ENCODE peak calls at places on chromosomes 16 and 17, in nine cellular contexts. One of them, this sample, is unnamed.

GRCh38 chr17:38341035-38341721 is 2.6 kb downstream of the GPR179 start:
- DNase-seq in naive thymus-derived CD8-positive, alpha-beta T cell: no peak
- DNase-seq in transverse colon: peak; percentile 43
- DNase-seq in iris pigment epithelial cell: no peak
- DNase-seq in right cardiac atrium: peak; percentile 89
- DNase-seq in NCI-H460: no peak
- DNase-seq in Daoy: peak; percentile 28
- DNase-seq in H54: peak; percentile 42
- DNase-seq in hippocampal formation: peak; percentile 73
- DNase-seq in this sample: peak; percentile 75

GRCh38 chr16:85689285-85689949 is 663 bp upstream of the GINS2 start:
- DNase-seq in naive thymus-derived CD8-positive, alpha-beta T cell: no peak
- DNase-seq in transverse colon: no peak
- DNase-seq in iris pigment epithelial cell: no peak
- DNase-seq in right cardiac atrium: no peak
- DNase-seq in NCI-H460: no peak
- DNase-seq in Daoy: no peak
- DNase-seq in H54: no peak
- DNase-seq in hippocampal formation: no peak
- DNase-seq in this sample: no peak

GRCh38 chr17:48540213-48540612 is 4.7 kb downstream of the HOXB2 start:
- DNase-seq in naive thymus-derived CD8-positive, alpha-beta T cell: no peak
- DNase-seq in transverse colon: no peak
- DNase-seq in iris pigment epithelial cell: no peak
- DNase-seq in right cardiac atrium: no peak
- DNase-seq in NCI-H460: no peak
- DNase-seq in Daoy: no peak
- DNase-seq in H54: no peak
- DNase-seq in hippocampal formation: no peak
- DNase-seq in this sample: no peak

GRCh38 chr16:7910116-7910515 is 577.5 kb downstream of the RBFOX1 start:
- DNase-seq in naive thymus-derived CD8-positive, alpha-beta T cell: no peak
- DNase-seq in transverse colon: no peak
- DNase-seq in iris pigment epithelial cell: no peak
- DNase-seq in right cardiac atrium: no peak
- DNase-seq in NCI-H460: no peak
- DNase-seq in Daoy: no peak
- DNase-seq in H54: no peak
- DNase-seq in hippocampal formation: no peak
- DNase-seq in this sample: no peak

GRCh38 chr16:15897834-15898254 is 9.4 kb upstream of the CEP20 start:
- DNase-seq in naive thymus-derived CD8-positive, alpha-beta T cell: no peak
- DNase-seq in transverse colon: no peak
- DNase-seq in iris pigment epithelial cell: peak; percentile 70
- DNase-seq in right cardiac atrium: no peak
- DNase-seq in NCI-H460: no peak
- DNase-seq in Daoy: peak; percentile 59
- DNase-seq in H54: no peak
- DNase-seq in hippocampal formation: no peak
- DNase-seq in this sample: no peak

GRCh38 chr17:40961586-40961985 is 5.2 kb downstream of the KRT39 start:
- DNase-seq in naive thymus-derived CD8-positive, alpha-beta T cell: no peak
- DNase-seq in transverse colon: no peak
- DNase-seq in iris pigment epithelial cell: no peak
- DNase-seq in right cardiac atrium: no peak
- DNase-seq in NCI-H460: no peak
- DNase-seq in Daoy: no peak
- DNase-seq in H54: no peak
- DNase-seq in hippocampal formation: no peak
- DNase-seq in this sample: no peak

GRCh38 chr16:50618238-50618918 is 62.7 kb downstream of the SNX20 start:
- DNase-seq in naive thymus-derived CD8-positive, alpha-beta T cell: no peak
- DNase-seq in transverse colon: no peak
- DNase-seq in iris pigment epithelial cell: no peak
- DNase-seq in right cardiac atrium: peak; percentile 2
- DNase-seq in NCI-H460: no peak
- DNase-seq in Daoy: no peak
- DNase-seq in H54: no peak
- DNase-seq in hippocampal formation: no peak
- DNase-seq in this sample: no peak

GRCh38 chr17:64281962-64282752 is 19.1 kb upstream of the TEX2 start:
- DNase-seq in naive thymus-derived CD8-positive, alpha-beta T cell: peak; percentile 42
- DNase-seq in transverse colon: peak; percentile 45
- DNase-seq in iris pigment epithelial cell: peak; percentile 78
- DNase-seq in right cardiac atrium: peak; percentile 75
- DNase-seq in NCI-H460: peak; percentile 61
- DNase-seq in Daoy: peak; percentile 80
- DNase-seq in H54: peak; percentile 54
- DNase-seq in hippocampal formation: peak; percentile 70
- DNase-seq in this sample: peak; percentile 93

GRCh38 chr16:53566568-53566967 is 63.6 kb upstream of the AKTIP start:
- DNase-seq in naive thymus-derived CD8-positive, alpha-beta T cell: no peak
- DNase-seq in transverse colon: no peak
- DNase-seq in iris pigment epithelial cell: no peak
- DNase-seq in right cardiac atrium: no peak
- DNase-seq in NCI-H460: no peak
- DNase-seq in Daoy: no peak
- DNase-seq in H54: no peak
- DNase-seq in hippocampal formation: no peak
- DNase-seq in this sample: no peak

GRCh38 chr16:11259288-11259621 is 3.3 kb upstream of the SOCS1 start:
- DNase-seq in naive thymus-derived CD8-positive, alpha-beta T cell: no peak
- DNase-seq in transverse colon: peak; percentile 47
- DNase-seq in iris pigment epithelial cell: no peak
- DNase-seq in right cardiac atrium: no peak
- DNase-seq in NCI-H460: no peak
- DNase-seq in Daoy: no peak
- DNase-seq in H54: no peak
- DNase-seq in hippocampal formation: no peak
- DNase-seq in this sample: no peak

GRCh38 chr17:27269201-27269600 is 24.7 kb upstream of the WSB1 start:
- DNase-seq in naive thymus-derived CD8-positive, alpha-beta T cell: no peak
- DNase-seq in transverse colon: no peak
- DNase-seq in iris pigment epithelial cell: no peak
- DNase-seq in right cardiac atrium: no peak
- DNase-seq in NCI-H460: no peak
- DNase-seq in Daoy: no peak
- DNase-seq in H54: no peak
- DNase-seq in hippocampal formation: no peak
- DNase-seq in this sample: no peak

GRCh38 chr17:66551839-66552238 is 249.4 kb downstream of the PRKCA start:
- DNase-seq in naive thymus-derived CD8-positive, alpha-beta T cell: no peak
- DNase-seq in transverse colon: no peak
- DNase-seq in iris pigment epithelial cell: no peak
- DNase-seq in right cardiac atrium: no peak
- DNase-seq in NCI-H460: no peak
- DNase-seq in Daoy: no peak
- DNase-seq in H54: no peak
- DNase-seq in hippocampal formation: no peak
- DNase-seq in this sample: no peak

GRCh38 chr16:3065069-3065741 is at the start of gene IL32:
- DNase-seq in naive thymus-derived CD8-positive, alpha-beta T cell: peak; percentile 50
- DNase-seq in transverse colon: peak; percentile 89
- DNase-seq in iris pigment epithelial cell: peak; percentile 83
- DNase-seq in right cardiac atrium: peak; percentile 85
- DNase-seq in NCI-H460: no peak
- DNase-seq in Daoy: peak; percentile 92
- DNase-seq in H54: peak; percentile 94
- DNase-seq in hippocampal formation: no peak
- DNase-seq in this sample: peak; percentile 94

GRCh38 chr17:9432121-9432866 is 143.3 kb downstream of the STX8 start:
- DNase-seq in naive thymus-derived CD8-positive, alpha-beta T cell: no peak
- DNase-seq in transverse colon: no peak
- DNase-seq in iris pigment epithelial cell: peak; percentile 70
- DNase-seq in right cardiac atrium: no peak
- DNase-seq in NCI-H460: no peak
- DNase-seq in Daoy: no peak
- DNase-seq in H54: no peak
- DNase-seq in hippocampal formation: no peak
- DNase-seq in this sample: no peak

GRCh38 chr16:87790278-87791023 is 24.7 kb upstream of the KLHDC4 start:
- DNase-seq in naive thymus-derived CD8-positive, alpha-beta T cell: no peak
- DNase-seq in transverse colon: peak; percentile 23
- DNase-seq in iris pigment epithelial cell: no peak
- DNase-seq in right cardiac atrium: no peak
- DNase-seq in NCI-H460: no peak
- DNase-seq in Daoy: peak; percentile 79
- DNase-seq in H54: no peak
- DNase-seq in hippocampal formation: no peak
- DNase-seq in this sample: no peak

GRCh38 chr17:36034127-36034526 is 16.4 kb upstream of the CCL23 start:
- DNase-seq in naive thymus-derived CD8-positive, alpha-beta T cell: no peak
- DNase-seq in transverse colon: no peak
- DNase-seq in iris pigment epithelial cell: no peak
- DNase-seq in right cardiac atrium: no peak
- DNase-seq in NCI-H460: no peak
- DNase-seq in Daoy: no peak
- DNase-seq in H54: no peak
- DNase-seq in hippocampal formation: no peak
- DNase-seq in this sample: no peak

GRCh38 chr17:55722016-55722706 is 503 bp downstream of the TMEM100 start:
- DNase-seq in naive thymus-derived CD8-positive, alpha-beta T cell: no peak
- DNase-seq in transverse colon: no peak
- DNase-seq in iris pigment epithelial cell: peak; percentile 65
- DNase-seq in right cardiac atrium: no peak
- DNase-seq in NCI-H460: no peak
- DNase-seq in Daoy: no peak
- DNase-seq in H54: no peak
- DNase-seq in hippocampal formation: no peak
- DNase-seq in this sample: peak; percentile 14

GRCh38 chr16:17578921-17579876 is 108.4 kb upstream of the XYLT1 start:
- DNase-seq in naive thymus-derived CD8-positive, alpha-beta T cell: peak; percentile 53
- DNase-seq in transverse colon: peak; percentile 66
- DNase-seq in iris pigment epithelial cell: peak; percentile 49
- DNase-seq in right cardiac atrium: peak; percentile 49
- DNase-seq in NCI-H460: peak; percentile 67
- DNase-seq in Daoy: peak; percentile 58
- DNase-seq in H54: peak; percentile 32
- DNase-seq in hippocampal formation: peak; percentile 24
- DNase-seq in this sample: peak; percentile 60

GRCh38 chr17:61687769-61688168 is 96.8 kb upstream of the NACA2 start:
- DNase-seq in naive thymus-derived CD8-positive, alpha-beta T cell: no peak
- DNase-seq in transverse colon: no peak
- DNase-seq in iris pigment epithelial cell: no peak
- DNase-seq in right cardiac atrium: no peak
- DNase-seq in NCI-H460: no peak
- DNase-seq in Daoy: no peak
- DNase-seq in H54: no peak
- DNase-seq in hippocampal formation: no peak
- DNase-seq in this sample: no peak

GRCh38 chr17:47280072-47280811 is 26.6 kb downstream of the ITGB3 start:
- DNase-seq in naive thymus-derived CD8-positive, alpha-beta T cell: no peak
- DNase-seq in transverse colon: no peak
- DNase-seq in iris pigment epithelial cell: peak; percentile 80
- DNase-seq in right cardiac atrium: peak; percentile 51
- DNase-seq in NCI-H460: no peak
- DNase-seq in Daoy: peak; percentile 94
- DNase-seq in H54: peak; percentile 32
- DNase-seq in hippocampal formation: no peak
- DNase-seq in this sample: no peak

GRCh38 chr17:49512296-49513043 is 17.4 kb downstream of the NGFR start:
- DNase-seq in naive thymus-derived CD8-positive, alpha-beta T cell: no peak
- DNase-seq in transverse colon: no peak
- DNase-seq in iris pigment epithelial cell: no peak
- DNase-seq in right cardiac atrium: peak; percentile 63
- DNase-seq in NCI-H460: no peak
- DNase-seq in Daoy: no peak
- DNase-seq in H54: no peak
- DNase-seq in hippocampal formation: no peak
- DNase-seq in this sample: no peak

GRCh38 chr17:235831-236640 is 54.6 kb upstream of the DOC2B start:
- DNase-seq in naive thymus-derived CD8-positive, alpha-beta T cell: no peak
- DNase-seq in transverse colon: peak; percentile 7
- DNase-seq in iris pigment epithelial cell: no peak
- DNase-seq in right cardiac atrium: peak; percentile 37
- DNase-seq in NCI-H460: no peak
- DNase-seq in Daoy: no peak
- DNase-seq in H54: no peak
- DNase-seq in hippocampal formation: no peak
- DNase-seq in this sample: no peak

GRCh38 chr17:8695916-8696415 is 48.7 kb downstream of the CCDC42 start:
- DNase-seq in naive thymus-derived CD8-positive, alpha-beta T cell: no peak
- DNase-seq in transverse colon: no peak
- DNase-seq in iris pigment epithelial cell: no peak
- DNase-seq in right cardiac atrium: no peak
- DNase-seq in NCI-H460: no peak
- DNase-seq in Daoy: no peak
- DNase-seq in H54: no peak
- DNase-seq in hippocampal formation: no peak
- DNase-seq in this sample: no peak

GRCh38 chr16:57411362-57411976 is 6.9 kb downstream of the CCL17 start:
- DNase-seq in naive thymus-derived CD8-positive, alpha-beta T cell: no peak
- DNase-seq in transverse colon: no peak
- DNase-seq in iris pigment epithelial cell: no peak
- DNase-seq in right cardiac atrium: no peak
- DNase-seq in NCI-H460: no peak
- DNase-seq in Daoy: no peak
- DNase-seq in H54: no peak
- DNase-seq in hippocampal formation: no peak
- DNase-seq in this sample: no peak

GRCh38 chr16:66137853-66138252 is 228.6 kb upstream of the CDH5 start:
- DNase-seq in naive thymus-derived CD8-positive, alpha-beta T cell: no peak
- DNase-seq in transverse colon: no peak
- DNase-seq in iris pigment epithelial cell: no peak
- DNase-seq in right cardiac atrium: no peak
- DNase-seq in NCI-H460: no peak
- DNase-seq in Daoy: no peak
- DNase-seq in H54: no peak
- DNase-seq in hippocampal formation: no peak
- DNase-seq in this sample: no peak

GRCh38 chr17:2468270-2468669 is 43.4 kb downstream of the METTL16 start:
- DNase-seq in naive thymus-derived CD8-positive, alpha-beta T cell: no peak
- DNase-seq in transverse colon: no peak
- DNase-seq in iris pigment epithelial cell: peak; percentile 33
- DNase-seq in right cardiac atrium: no peak
- DNase-seq in NCI-H460: no peak
- DNase-seq in Daoy: peak; percentile 77
- DNase-seq in H54: no peak
- DNase-seq in hippocampal formation: no peak
- DNase-seq in this sample: no peak

GRCh38 chr17:43636446-43636845 is 25.3 kb downstream of the MEOX1 start:
- DNase-seq in naive thymus-derived CD8-positive, alpha-beta T cell: no peak
- DNase-seq in transverse colon: no peak
- DNase-seq in iris pigment epithelial cell: no peak
- DNase-seq in right cardiac atrium: no peak
- DNase-seq in NCI-H460: no peak
- DNase-seq in Daoy: no peak
- DNase-seq in H54: no peak
- DNase-seq in hippocampal formation: no peak
- DNase-seq in this sample: no peak

GRCh38 chr16:67301080-67301757 is 21.9 kb downstream of the PLEKHG4 start:
- DNase-seq in naive thymus-derived CD8-positive, alpha-beta T cell: no peak
- DNase-seq in transverse colon: no peak
- DNase-seq in iris pigment epithelial cell: no peak
- DNase-seq in right cardiac atrium: peak; percentile 94
- DNase-seq in NCI-H460: no peak
- DNase-seq in Daoy: no peak
- DNase-seq in H54: no peak
- DNase-seq in hippocampal formation: no peak
- DNase-seq in this sample: no peak

GRCh38 chr16:57664662-57665025 is 3.5 kb upstream of the ADGRG3 start:
- DNase-seq in naive thymus-derived CD8-positive, alpha-beta T cell: no peak
- DNase-seq in transverse colon: no peak
- DNase-seq in iris pigment epithelial cell: no peak
- DNase-seq in right cardiac atrium: no peak
- DNase-seq in NCI-H460: no peak
- DNase-seq in Daoy: no peak
- DNase-seq in H54: no peak
- DNase-seq in hippocampal formation: no peak
- DNase-seq in this sample: no peak

GRCh38 chr16:67528870-67529638 is 425 bp downstream of the RIPOR1 start:
- DNase-seq in naive thymus-derived CD8-positive, alpha-beta T cell: no peak
- DNase-seq in transverse colon: peak; percentile 48
- DNase-seq in iris pigment epithelial cell: peak; percentile 47
- DNase-seq in right cardiac atrium: peak; percentile 82
- DNase-seq in NCI-H460: no peak
- DNase-seq in Daoy: peak; percentile 52
- DNase-seq in H54: no peak
- DNase-seq in hippocampal formation: no peak
- DNase-seq in this sample: peak; percentile 51

GRCh38 chr16:81313731-81314602 is 795 bp upstream of the GAN start:
- DNase-seq in naive thymus-derived CD8-positive, alpha-beta T cell: no peak
- DNase-seq in transverse colon: no peak
- DNase-seq in iris pigment epithelial cell: peak; percentile 22
- DNase-seq in right cardiac atrium: no peak
- DNase-seq in NCI-H460: no peak
- DNase-seq in Daoy: no peak
- DNase-seq in H54: no peak
- DNase-seq in hippocampal formation: no peak
- DNase-seq in this sample: no peak

This sample was measured in dermis blood vessel endothelial cell.